ENCODE peak calls at places on chromosomes 11 and 22, in eight cellular contexts. D is H1; Q is uterus; P is K562; U is CD8-positive, alpha-beta T cell; T is A549; H is RWPE1; O is PC-3. X is an unnamed sample.

GRCh38 chr11:65357856-65358356 is 3.4 kb downstream of the TIGD3 start:
- DNase-seq in D (no peak), Q (no peak), P (peak; percentile 66), U (no peak), T (no peak), H (no peak), O (no peak), X (no peak)

GRCh38 chr11:69868871-69869270 is 49.7 kb upstream of the FGF3 start:
- DNase-seq in D (no peak), Q (no peak), P (no peak), U (no peak), T (no peak), H (no peak), O (no peak), X (no peak)

GRCh38 chr11:34331329-34331728 is 26.5 kb downstream of the ABTB2 start:
- DNase-seq in D (no peak), Q (no peak), P (no peak), U (no peak), T (peak; percentile 64), H (peak; percentile 42), O (peak; percentile 86), X (peak; percentile 56)

GRCh38 chr22:17847360-17848078 is 73.2 kb upstream of the BID start:
- DNase-seq in D (no peak), Q (no peak), P (peak; percentile 91), U (no peak), T (no peak), H (no peak), O (no peak), X (no peak)

GRCh38 chr22:27825174-27825573 is 23.6 kb upstream of the MN1 start:
- DNase-seq in D (no peak), Q (no peak), P (peak; percentile 37), U (no peak), T (peak; percentile 30), H (no peak), O (no peak), X (no peak)

GRCh38 chr11:69449320-69450063 is 32.0 kb upstream of the LINC01488 start:
- DNase-seq in D (no peak), Q (peak; percentile 39), P (peak; percentile 77), U (no peak), T (no peak), H (no peak), O (no peak), X (peak; percentile 59)

GRCh38 chr11:8839957-8840945 is 70.7 kb upstream of the AKIP1 start:
- DNase-seq in D (no peak), Q (no peak), P (no peak), U (no peak), T (no peak), H (no peak), O (peak; percentile 27), X (no peak)

GRCh38 chr11:134518616-134519389 is 106.8 kb upstream of the B3GAT1 start:
- DNase-seq in D (no peak), Q (no peak), P (no peak), U (no peak), T (no peak), H (no peak), O (no peak), X (no peak)

GRCh38 chr11:61666684-61667297 is 13.4 kb upstream of the DAGLA start:
- DNase-seq in D (no peak), Q (no peak), P (no peak), U (no peak), T (no peak), H (no peak), O (no peak), X (no peak)

GRCh38 chr11:130206141-130206540 is 46.6 kb downstream of the ST14 start:
- DNase-seq in D (no peak), Q (no peak), P (no peak), U (no peak), T (no peak), H (no peak), O (no peak), X (no peak)

GRCh38 chr22:32411388-32411787 is 659 bp downstream of the RTCB start:
- DNase-seq in D (no peak), Q (no peak), P (no peak), U (no peak), T (no peak), H (peak; percentile 43), O (peak; percentile 58), X (peak; percentile 14)

DNA sequence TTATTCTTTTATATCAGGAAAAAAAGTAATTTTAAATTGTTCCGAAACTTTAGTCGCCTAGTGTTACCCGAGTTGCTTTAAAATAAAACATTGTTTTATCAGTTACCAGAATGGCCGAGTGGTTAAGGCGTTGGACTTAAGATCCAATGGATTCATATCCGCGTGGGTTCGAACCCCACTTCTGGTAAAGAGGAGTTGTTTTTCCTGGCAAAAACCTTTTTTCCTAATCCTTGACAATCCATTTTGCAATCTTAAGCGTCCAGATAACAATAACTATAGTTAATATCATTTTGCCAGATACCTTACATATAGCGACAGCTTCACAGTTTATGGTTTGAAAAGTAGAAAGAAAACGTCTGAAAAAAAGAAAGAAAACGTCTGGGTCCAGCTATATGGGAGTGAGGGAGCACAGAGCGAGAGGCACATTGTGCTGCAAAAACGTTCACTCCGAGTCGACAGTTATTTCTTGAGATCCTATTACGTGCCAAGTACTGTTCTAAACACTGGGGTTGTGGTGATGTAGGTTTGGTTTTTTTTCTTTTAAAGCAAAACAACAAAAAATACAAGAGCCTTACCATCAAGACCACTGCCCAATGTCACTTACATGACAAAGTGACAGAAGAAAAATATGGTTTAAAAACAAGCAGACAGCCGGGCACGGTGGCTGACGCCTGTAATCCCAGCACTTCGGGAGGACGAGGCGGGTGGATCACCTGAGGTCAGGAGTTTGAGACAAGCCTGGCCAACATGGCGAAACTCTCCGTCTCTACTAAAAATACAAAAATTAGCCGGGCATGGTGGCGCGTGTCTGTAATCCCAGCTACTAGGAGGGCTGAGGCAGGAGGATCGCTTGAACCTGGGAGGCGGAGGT is 40.5 kb downstream of the OR4D9 start:
- DNase-seq in D (no peak), Q (peak; percentile 50), P (no peak), U (no peak), T (peak; percentile 93), H (no peak), O (peak; percentile 82), X (peak; percentile 81)
- H3K27ac ChIP-seq in D (no peak overlapping the region), Q (peak overlapping the region; percentile 98), P (peak overlapping the region; percentile 100), U (no peak overlapping the region), T (peak overlapping the region; percentile 95), H (no peak overlapping the region), O (no peak overlapping the region), X (peak overlapping the region; percentile 83)

DNA sequence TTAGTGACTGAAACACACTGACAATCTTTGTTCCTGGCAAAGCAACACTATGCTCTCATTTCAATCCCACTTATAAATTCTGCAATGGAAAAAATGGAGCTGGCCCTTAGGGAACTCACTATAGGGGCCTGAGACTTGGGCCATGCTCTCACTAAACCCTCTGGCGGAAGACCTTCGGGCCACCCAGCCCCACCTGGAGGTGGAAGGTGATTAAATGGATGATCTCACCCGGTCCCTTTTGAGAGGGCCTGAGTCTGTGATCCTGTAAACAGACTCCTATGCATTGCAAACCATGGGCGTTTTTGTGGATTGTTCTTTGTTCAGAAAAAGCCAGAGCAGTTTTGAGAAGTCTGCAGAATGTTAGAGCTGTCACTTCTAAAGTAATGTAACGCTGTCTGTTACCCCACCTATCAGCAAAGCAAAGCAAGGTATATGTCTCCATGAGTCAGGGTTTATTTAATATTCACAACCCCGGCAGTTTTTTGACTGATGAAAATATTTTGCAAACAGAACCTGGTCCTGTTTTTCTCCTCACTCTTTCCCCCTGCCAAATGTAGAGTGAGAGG is 17.1 kb upstream of the CDON start:
- DNase-seq in D (no peak), Q (no peak), P (no peak), U (no peak), T (no peak), H (no peak), O (peak; percentile 70), X (no peak)
- TF ChIP-seq CTCF in D (peak; percentile 22), Q (no peak), P (no peak), U (no peak), T (no peak), H (no peak), O (peak; percentile 45), X (no peak)

DNA sequence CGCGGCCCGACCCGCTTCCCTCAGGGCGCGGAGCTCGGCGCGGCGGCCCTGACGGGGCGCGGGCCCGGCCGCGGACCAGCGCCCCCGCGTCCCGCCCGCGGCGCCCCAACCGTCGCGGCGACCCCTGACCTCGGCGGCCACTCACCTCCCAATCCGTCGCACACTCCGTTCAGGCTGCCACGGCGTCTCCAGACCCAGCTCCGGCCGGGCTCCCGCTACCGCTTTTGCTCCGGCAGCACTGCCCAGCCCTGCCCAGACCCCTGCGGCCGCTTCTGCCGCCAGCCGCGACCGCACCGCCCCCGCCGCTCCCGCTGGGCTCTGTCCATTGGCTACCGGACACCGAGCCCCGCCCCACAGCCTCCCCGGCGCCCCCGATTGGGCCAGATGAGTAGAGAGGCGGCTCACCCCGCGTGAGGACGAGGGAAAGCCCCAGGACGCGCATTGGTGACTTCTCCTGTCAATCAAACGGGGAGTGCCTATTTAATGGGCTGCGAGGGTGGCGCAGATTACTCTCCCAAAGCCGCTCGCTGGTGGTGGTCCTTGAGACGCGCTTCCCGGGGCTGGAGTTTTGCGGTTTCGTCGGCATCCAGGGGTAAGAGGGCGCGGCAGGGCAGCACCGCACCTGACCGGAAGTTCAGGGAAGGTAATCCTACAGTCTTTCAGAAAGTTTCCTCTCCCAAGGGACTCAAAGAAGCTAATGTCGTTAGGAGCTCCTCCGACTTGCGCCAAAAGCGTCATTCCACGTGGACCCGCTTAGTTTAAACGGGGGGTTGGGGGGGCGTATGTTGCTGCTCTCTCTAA is at the start of gene PACSIN2:
- DNase-seq in D (peak; percentile 93), Q (peak; percentile 99), P (peak; percentile 99), U (peak; percentile 98), T (peak; percentile 96), H (peak; percentile 99), O (peak; percentile 95), X (peak; percentile 99)
- H3K27ac ChIP-seq in D (peak within 1 kb of the TSS; percentile 51), Q (peak within 1 kb of the TSS; percentile 68), P (peak within 1 kb of the TSS; percentile 67), U (peak within 1 kb of the TSS; percentile 76), T (peak within 1 kb of the TSS; percentile 93), H (peak within 1 kb of the TSS; percentile 73), O (no peak within 1 kb of the TSS), X (peak within 1 kb of the TSS; percentile 64)

GRCh38 chr11:115389790-115390189 is 114.4 kb downstream of the CADM1 start:
- DNase-seq in D (no peak), Q (no peak), P (no peak), U (no peak), T (no peak), H (no peak), O (no peak), X (no peak)

GRCh38 chr11:115385211-115385610 is 119.0 kb downstream of the CADM1 start:
- DNase-seq in D (no peak), Q (no peak), P (no peak), U (no peak), T (no peak), H (no peak), O (no peak), X (no peak)

GRCh38 chr11:115391598-115391997 is 112.6 kb downstream of the CADM1 start:
- DNase-seq in D (no peak), Q (no peak), P (no peak), U (no peak), T (no peak), H (no peak), O (no peak), X (no peak)

GRCh38 chr11:115391162-115391561 is 113.1 kb downstream of the CADM1 start:
- DNase-seq in D (no peak), Q (no peak), P (no peak), U (no peak), T (no peak), H (no peak), O (no peak), X (no peak)

DNA sequence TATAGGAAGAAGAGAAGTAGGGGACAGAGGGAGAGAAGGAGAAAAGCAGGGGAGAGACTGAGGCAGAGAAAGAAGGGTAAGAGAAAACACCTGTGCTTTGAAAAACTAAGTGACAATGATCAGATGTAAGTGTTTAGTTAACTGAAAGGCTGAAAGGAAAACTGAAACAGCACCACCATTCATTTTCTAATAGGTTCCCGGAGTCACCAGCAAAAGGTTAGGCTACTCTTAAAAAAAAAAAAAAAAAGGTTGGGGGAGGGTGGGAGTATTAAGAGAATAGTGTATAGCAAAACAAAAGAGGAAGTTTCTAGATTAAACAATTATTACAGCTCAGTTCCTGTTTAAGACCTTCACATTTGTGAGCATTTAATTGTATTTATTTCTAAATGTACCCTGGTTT is 113.8 kb downstream of the CADM1 start:
- DNase-seq in D (no peak), Q (no peak), P (no peak), U (no peak), T (no peak), H (no peak), O (no peak), X (no peak)
- TF ChIP-seq CTCF in D (no peak), Q (no peak), P (no peak), U (no peak), T (no peak), H (no peak), O (no peak), X (no peak)

X was measured in brain microvascular endothelial cell.